ENCODE peak calls at places on chromosomes 5 and 9, in six cellular contexts. One of them, this sample, is unnamed.

GRCh38 chr9:7185612-7186011 is 427.8 kb downstream of the KDM4C start:
- DNase-seq in NCI-H1092: no peak
- DNase-seq in CD8-positive, alpha-beta memory T cell: no peak
- DNase-seq in stimulated activated CD8-positive, alpha-beta memory T cell treated with anti-CD3 and anti-CD28 coated beads, Interleukin-7, amount 100 ng/mL, for 24 hours: no peak
- DNase-seq in anterior cingulate cortex: no peak
- DNase-seq in endothelial cell: no peak
- DNase-seq in this sample: no peak

GRCh38 chr9:108099854-108100253 is 610.3 kb upstream of the KLF4 start:
- DNase-seq in stimulated activated CD8-positive, alpha-beta memory T cell treated with anti-CD3 and anti-CD28 coated beads, Interleukin-7, amount 100 ng/mL, for 24 hours: no peak
- DNase-seq in endothelial cell: no peak
- DNase-seq in anterior cingulate cortex: no peak
- DNase-seq in CD8-positive, alpha-beta memory T cell: no peak
- DNase-seq in NCI-H1092: no peak
- DNase-seq in this sample: no peak

GRCh38 chr5:135429886-135430437 is 17.2 kb downstream of the DCANP1 start:
- DNase-seq in CD8-positive, alpha-beta memory T cell: no peak
- DNase-seq in endothelial cell: no peak
- DNase-seq in stimulated activated CD8-positive, alpha-beta memory T cell treated with anti-CD3 and anti-CD28 coated beads, Interleukin-7, amount 100 ng/mL, for 24 hours: no peak
- DNase-seq in NCI-H1092: no peak
- DNase-seq in anterior cingulate cortex: no peak
- DNase-seq in this sample: no peak

GRCh38 chr9:19085295-19085694 is 17.4 kb downstream of the HAUS6 start:
- DNase-seq in CD8-positive, alpha-beta memory T cell: peak
- DNase-seq in endothelial cell: no peak
- DNase-seq in stimulated activated CD8-positive, alpha-beta memory T cell treated with anti-CD3 and anti-CD28 coated beads, Interleukin-7, amount 100 ng/mL, for 24 hours: no peak
- DNase-seq in NCI-H1092: peak
- DNase-seq in anterior cingulate cortex: no peak
- DNase-seq in this sample: no peak

GRCh38 chr5:97554992-97555981 is 372.2 kb upstream of the RIOK2 start:
- DNase-seq in stimulated activated CD8-positive, alpha-beta memory T cell treated with anti-CD3 and anti-CD28 coated beads, Interleukin-7, amount 100 ng/mL, for 24 hours: no peak
- DNase-seq in CD8-positive, alpha-beta memory T cell: no peak
- DNase-seq in endothelial cell: no peak
- DNase-seq in NCI-H1092: no peak
- DNase-seq in anterior cingulate cortex: peak
- DNase-seq in this sample: no peak

GRCh38 chr5:114223866-114224265 is 138.0 kb upstream of the KCNN2 start:
- DNase-seq in NCI-H1092: no peak
- DNase-seq in anterior cingulate cortex: no peak
- DNase-seq in CD8-positive, alpha-beta memory T cell: no peak
- DNase-seq in endothelial cell: peak
- DNase-seq in stimulated activated CD8-positive, alpha-beta memory T cell treated with anti-CD3 and anti-CD28 coated beads, Interleukin-7, amount 100 ng/mL, for 24 hours: no peak
- DNase-seq in this sample: no peak

GRCh38 chr5:41286165-41286564 is 72.8 kb upstream of the C6 start:
- DNase-seq in NCI-H1092: no peak
- DNase-seq in stimulated activated CD8-positive, alpha-beta memory T cell treated with anti-CD3 and anti-CD28 coated beads, Interleukin-7, amount 100 ng/mL, for 24 hours: no peak
- DNase-seq in CD8-positive, alpha-beta memory T cell: no peak
- DNase-seq in endothelial cell: no peak
- DNase-seq in anterior cingulate cortex: no peak
- DNase-seq in this sample: no peak

GRCh38 chr5:134993161-134993560 is 25.5 kb downstream of the CATSPER3 start:
- DNase-seq in anterior cingulate cortex: no peak
- DNase-seq in NCI-H1092: no peak
- DNase-seq in CD8-positive, alpha-beta memory T cell: no peak
- DNase-seq in endothelial cell: no peak
- DNase-seq in stimulated activated CD8-positive, alpha-beta memory T cell treated with anti-CD3 and anti-CD28 coated beads, Interleukin-7, amount 100 ng/mL, for 24 hours: no peak
- DNase-seq in this sample: no peak